ENCODE peak calls at places on chromosome 1, in seven cellular contexts. S, J, K, D, R, O and E are unnamed samples.

GRCh38 chr1:44610527-44611148 is 63.6 kb downstream of the TMEM53 start:
- DNase-seq in K (no peak), R (no peak), S (no peak), J (no peak), D (no peak), O (no peak), E (no peak)

GRCh38 chr1:40414331-40414730 is 35.9 kb upstream of the ZFP69B start:
- DNase-seq in D (no peak), S (no peak), R (no peak), J (no peak), O (no peak), K (no peak), E (no peak)

GRCh38 chr1:39141925-39142324 is 62.6 kb upstream of the MACF1 start:
- DNase-seq in O (no peak), R (no peak), S (peak; percentile 42), D (no peak), K (peak; percentile 21), J (no peak), E (no peak)

GRCh38 chr1:57845041-57845440 is 421.2 kb upstream of the DAB1 start:
- DNase-seq in K (no peak), J (no peak), O (no peak), S (peak; percentile 58), R (no peak), D (no peak), E (no peak)

GRCh38 chr1:221217029-221217428 is 337.8 kb downstream of the HLX start:
- DNase-seq in D (no peak), S (peak; percentile 31), J (no peak), R (no peak), O (no peak), K (no peak), E (no peak)

GRCh38 chr1:236091933-236092318 is 27.0 kb upstream of the NID1 start:
- DNase-seq in J (no peak), K (no peak), O (no peak), S (no peak), D (no peak), R (no peak), E (no peak)

GRCh38 chr1:47324682-47325081 is 8.9 kb upstream of the CMPK1 start:
- DNase-seq in K (no peak), R (no peak), D (no peak), O (no peak), J (no peak), S (no peak), E (no peak)

GRCh38 chr1:115088115-115088794 is 1.0 kb downstream of the TSPAN2 start:
- DNase-seq in R (no peak), D (no peak), O (no peak), K (no peak), J (no peak), S (no peak), E (no peak)

GRCh38 chr1:66374561-66375111 is 159.3 kb upstream of the SGIP1 start:
- DNase-seq in R (no peak), J (no peak), S (peak; percentile 93), O (no peak), K (no peak), D (no peak), E (no peak)